ENCODE peak calls at places on chromosomes 7 and 10, in seven cellular contexts. Z is neural progenitor cell, U is GM06990, S is breast epithelium, H is Peyer's patch, M is heart left ventricle, A is foreskin keratinocyte. X is an unnamed sample.

GRCh38 chr7:108004220-108005142 is 1.5 kb upstream of the LAMB1 start:
- DNase-seq in Z (peak), U (no peak), S (no peak), H (no peak), M (no peak), A (no peak), X (peak)

GRCh38 chr10:12264204-12264908 is 68.4 kb downstream of the CDC123 start:
- DNase-seq in Z (peak), U (peak), S (peak), H (peak), M (peak), A (peak), X (peak)

GRCh38 chr7:44348300-44348699 is 22.9 kb upstream of the CAMK2B start:
- DNase-seq in Z (peak), U (no peak), S (no peak), H (no peak), M (no peak), A (no peak), X (no peak)

GRCh38 chr10:14062528-14063260 is 268.0 kb downstream of the FRMD4A start:
- DNase-seq in Z (no peak), U (no peak), S (no peak), H (no peak), M (no peak), A (no peak), X (no peak)

GRCh38 chr10:125164421-125164820 is 4.1 kb upstream of the CTBP2 start:
- DNase-seq in Z (peak), U (no peak), S (no peak), H (no peak), M (no peak), A (no peak), X (no peak)

GRCh38 chr10:123380491-123381085 is 226.4 kb downstream of the BUB3 start:
- DNase-seq in Z (peak), U (no peak), S (no peak), H (no peak), M (no peak), A (no peak), X (no peak)

GRCh38 chr10:128062837-128063563 is 63.2 kb downstream of the MKI67 start:
- DNase-seq in Z (no peak), U (peak), S (no peak), H (peak), M (no peak), A (no peak), X (no peak)

GRCh38 chr7:83921798-83922607 is 272.6 kb downstream of the SEMA3A start:
- DNase-seq in Z (no peak), U (no peak), S (no peak), H (no peak), M (no peak), A (no peak), X (no peak)

GRCh38 chr7:117401293-117402002 is 25.8 kb downstream of the ASZ1 start:
- DNase-seq in Z (peak), U (no peak), S (no peak), H (no peak), M (no peak), A (no peak), X (no peak)

GRCh38 chr7:96055717-96056116 is 266.2 kb downstream of the SLC25A13 start:
- DNase-seq in Z (no peak), U (no peak), S (no peak), H (no peak), M (no peak), A (no peak), X (no peak)

GRCh38 chr10:48523820-48524758 is 80.8 kb downstream of the ARHGAP22 start:
- DNase-seq in Z (peak), U (no peak), S (no peak), H (no peak), M (no peak), A (no peak), X (peak)

GRCh38 chr7:76294344-76295024 is 8.0 kb upstream of the HSPB1 start:
- DNase-seq in Z (peak), U (peak), S (peak), H (peak), M (peak), A (peak), X (no peak)

GRCh38 chr7:3495530-3495929 is 194.5 kb downstream of the SDK1 start:
- DNase-seq in Z (no peak), U (no peak), S (no peak), H (no peak), M (peak), A (no peak), X (no peak)

GRCh38 chr10:129941199-129942018 is 22.7 kb downstream of the EBF3 start:
- DNase-seq in Z (no peak), U (no peak), S (peak), H (no peak), M (no peak), A (no peak), X (no peak)

GRCh38 chr10:3941676-3942075 is 156.7 kb upstream of the KLF6 start:
- DNase-seq in Z (no peak), U (no peak), S (no peak), H (no peak), M (no peak), A (no peak), X (no peak)

GRCh38 chr10:124745678-124746077 is 1.5 kb upstream of the FAM53B start:
- DNase-seq in Z (peak), U (no peak), S (no peak), H (no peak), M (no peak), A (peak), X (no peak)

GRCh38 chr7:39527951-39528350 is 38.3 kb upstream of the YAE1 start:
- DNase-seq in Z (no peak), U (no peak), S (no peak), H (no peak), M (no peak), A (no peak), X (no peak)

GRCh38 chr10:37975407-37975991 is 948 bp downstream of the ZNF25 start:
- DNase-seq in Z (no peak), U (peak), S (no peak), H (no peak), M (no peak), A (peak), X (no peak)

GRCh38 chr7:41538810-41539724 is 163.8 kb downstream of the INHBA start:
- DNase-seq in Z (no peak), U (no peak), S (no peak), H (no peak), M (no peak), A (no peak), X (no peak)

GRCh38 chr10:94205370-94205930 is 157.3 kb downstream of the NOC3L start:
- DNase-seq in Z (no peak), U (no peak), S (no peak), H (no peak), M (no peak), A (no peak), X (no peak)

GRCh38 chr10:34290412-34291082 is 524.5 kb downstream of the PARD3 start:
- DNase-seq in Z (no peak), U (no peak), S (no peak), H (no peak), M (peak), A (no peak), X (no peak)

GRCh38 chr7:149615690-149616270 is 118.2 kb upstream of the ZNF746 start:
- DNase-seq in Z (peak), U (no peak), S (no peak), H (no peak), M (peak), A (no peak), X (no peak)

GRCh38 chr10:117254774-117255735 is 14.1 kb downstream of the SLC18A2 start:
- DNase-seq in Z (no peak), U (no peak), S (no peak), H (no peak), M (no peak), A (no peak), X (no peak)

GRCh38 chr7:128890306-128891109 is 20.0 kb downstream of the KCP start:
- DNase-seq in Z (peak), U (no peak), S (no peak), H (no peak), M (peak), A (no peak), X (no peak)

GRCh38 chr7:2540641-2541051 is 14.7 kb downstream of the BRAT1 start:
- DNase-seq in Z (no peak), U (no peak), S (no peak), H (peak), M (no peak), A (no peak), X (no peak)

GRCh38 chr7:36474283-36475010 is 84.8 kb downstream of the ANLN start:
- DNase-seq in Z (no peak), U (no peak), S (no peak), H (no peak), M (no peak), A (peak), X (no peak)

GRCh38 chr7:36475371-36475770 is 85.7 kb downstream of the ANLN start:
- DNase-seq in Z (no peak), U (no peak), S (no peak), H (no peak), M (no peak), A (no peak), X (no peak)

GRCh38 chr7:36475011-36475342 is 85.3 kb downstream of the ANLN start:
- DNase-seq in Z (no peak), U (no peak), S (no peak), H (no peak), M (no peak), A (no peak), X (no peak)

GRCh38 chr7:36472141-36472729 is 82.6 kb downstream of the ANLN start:
- DNase-seq in Z (no peak), U (no peak), S (no peak), H (no peak), M (no peak), A (no peak), X (no peak)

DNA sequence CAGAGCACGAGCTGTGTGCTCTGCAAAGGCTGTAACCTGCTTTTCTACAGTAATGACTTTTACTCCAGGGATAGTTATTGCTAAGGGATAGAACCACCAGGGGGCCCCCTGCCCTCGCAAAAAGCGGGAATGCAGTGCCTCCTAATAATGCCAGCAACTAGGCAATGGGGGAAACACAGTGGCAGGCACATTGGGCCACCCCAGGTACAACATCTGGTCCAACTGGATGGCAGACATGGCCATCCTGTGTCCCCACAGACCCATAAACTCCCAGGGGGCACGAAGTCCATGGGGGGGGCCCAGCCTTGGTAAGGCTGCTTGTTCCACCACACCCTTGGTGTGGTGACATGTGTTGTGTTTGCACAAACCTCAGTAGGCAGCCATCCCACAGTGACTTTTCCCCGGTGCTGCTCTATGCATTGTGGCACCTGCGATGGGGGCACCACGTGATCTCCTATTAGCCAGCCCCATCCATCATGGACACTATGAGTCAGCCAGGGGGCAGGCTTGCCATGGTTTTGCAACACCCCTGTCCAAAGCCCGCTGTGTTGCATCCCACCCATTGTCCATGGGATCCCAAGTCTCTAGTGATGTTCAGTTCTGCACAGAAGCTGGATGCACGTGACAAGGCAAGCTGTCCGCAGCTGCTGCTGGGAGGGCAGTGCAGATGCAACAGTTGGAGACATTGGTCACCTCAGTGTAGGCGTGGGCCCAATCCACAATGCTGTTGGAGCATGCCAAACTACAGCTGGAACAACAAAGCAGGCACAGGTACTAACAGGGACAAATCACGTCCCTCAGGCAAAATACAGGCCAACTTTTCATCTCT is 84.0 kb downstream of the ANLN start:
- DNase-seq in Z (peak), U (no peak), S (no peak), H (no peak), M (no peak), A (peak), X (peak)
- TF ChIP-seq CTCF in Z (peak), U (peak), S (no peak), H (peak), M (peak), A (peak), X (peak)

GRCh38 chr7:369981-370621 is 80.1 kb downstream of the FOXL3 start:
- DNase-seq in Z (no peak), U (no peak), S (peak), H (no peak), M (peak), A (no peak), X (no peak)
- TF ChIP-seq CTCF in Z (peak), U (no peak), S (peak), H (peak), M (no peak), A (peak), X (peak)

GRCh38 chr10:78523453-78523852 is 489.8 kb downstream of the RPS24 start:
- DNase-seq in Z (no peak), U (no peak), S (no peak), H (no peak), M (no peak), A (no peak), X (no peak)

GRCh38 chr10:78518224-78518623 is 484.6 kb downstream of the RPS24 start:
- DNase-seq in Z (no peak), U (no peak), S (no peak), H (no peak), M (no peak), A (no peak), X (peak)

GRCh38 chr10:78524941-78525340 is 491.3 kb downstream of the RPS24 start:
- DNase-seq in Z (no peak), U (no peak), S (no peak), H (no peak), M (no peak), A (no peak), X (no peak)

GRCh38 chr10:78524342-78524741 is 490.7 kb downstream of the RPS24 start:
- DNase-seq in Z (no peak), U (no peak), S (no peak), H (no peak), M (no peak), A (no peak), X (no peak)

GRCh38 chr10:78520737-78521430 is 487.2 kb downstream of the RPS24 start:
- DNase-seq in Z (peak), U (no peak), S (no peak), H (no peak), M (no peak), A (peak), X (no peak)
- TF ChIP-seq CTCF in Z (peak), U (no peak), S (no peak), H (no peak), M (no peak), A (peak), X (peak)

GRCh38 chr10:103980246-103980906 is 13.4 kb downstream of the SLK start:
- DNase-seq in Z (no peak), U (no peak), S (no peak), H (no peak), M (no peak), A (no peak), X (no peak)

GRCh38 chr10:103983367-103983911 is 16.5 kb downstream of the SLK start:
- DNase-seq in Z (no peak), U (peak), S (no peak), H (no peak), M (no peak), A (no peak), X (no peak)

GRCh38 chr10:103979530-103979929 is 12.6 kb downstream of the SLK start:
- DNase-seq in Z (no peak), U (no peak), S (no peak), H (no peak), M (no peak), A (no peak), X (no peak)

GRCh38 chr10:103985726-103986125 is 18.8 kb downstream of the SLK start:
- DNase-seq in Z (no peak), U (no peak), S (no peak), H (no peak), M (no peak), A (no peak), X (no peak)

DNA sequence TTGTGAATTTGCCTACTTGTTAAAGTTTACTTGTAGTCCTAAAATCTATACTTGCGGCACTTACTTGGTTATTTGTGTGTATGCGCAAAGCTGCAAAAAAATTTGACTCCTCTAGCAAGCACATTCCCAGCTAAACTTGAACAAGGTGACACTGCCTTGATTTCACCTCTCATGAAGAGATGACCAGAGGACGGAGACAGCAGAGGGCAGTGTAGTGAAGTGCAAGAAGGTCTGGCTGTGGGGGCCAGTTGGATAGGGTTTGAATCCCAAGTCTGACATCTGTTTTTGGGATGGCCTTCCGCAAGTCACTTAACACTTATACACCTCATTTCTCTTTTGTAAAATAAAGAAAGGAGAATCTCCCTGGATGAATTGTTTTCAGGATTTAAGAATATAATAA is 15.7 kb downstream of the SLK start:
- DNase-seq in Z (peak), U (no peak), S (no peak), H (no peak), M (no peak), A (no peak), X (no peak)
- TF ChIP-seq CTCF in Z (peak), U (peak), S (no peak), H (peak), M (peak), A (peak), X (peak)

GRCh38 chr7:82816272-82816671 is 346.4 kb downstream of the PCLO start:
- DNase-seq in Z (no peak), U (no peak), S (no peak), H (no peak), M (no peak), A (no peak), X (no peak)

GRCh38 chr7:82805527-82805960 is 357.1 kb downstream of the PCLO start:
- DNase-seq in Z (peak), U (no peak), S (no peak), H (no peak), M (no peak), A (peak), X (no peak)

GRCh38 chr7:82808633-82809032 is 354.1 kb downstream of the PCLO start:
- DNase-seq in Z (no peak), U (no peak), S (no peak), H (no peak), M (no peak), A (no peak), X (no peak)

GRCh38 chr7:82810558-82811259 is 352.0 kb downstream of the PCLO start:
- DNase-seq in Z (peak), U (no peak), S (no peak), H (no peak), M (no peak), A (no peak), X (no peak)
- TF ChIP-seq CTCF in Z (peak), U (peak), S (peak), H (peak), M (peak), A (peak), X (peak)

GRCh38 chr7:27914409-27914808 is 174.4 kb downstream of the TAX1BP1 start:
- DNase-seq in Z (no peak), U (no peak), S (no peak), H (no peak), M (no peak), A (no peak), X (no peak)

GRCh38 chr7:27916372-27916771 is 176.4 kb downstream of the TAX1BP1 start:
- DNase-seq in Z (no peak), U (no peak), S (no peak), H (no peak), M (no peak), A (peak), X (no peak)

GRCh38 chr7:27910341-27910740 is 170.4 kb downstream of the TAX1BP1 start:
- DNase-seq in Z (peak), U (no peak), S (no peak), H (no peak), M (no peak), A (no peak), X (no peak)

GRCh38 chr7:27911920-27912319 is 172.0 kb downstream of the TAX1BP1 start:
- DNase-seq in Z (no peak), U (no peak), S (no peak), H (no peak), M (no peak), A (no peak), X (no peak)

DNA sequence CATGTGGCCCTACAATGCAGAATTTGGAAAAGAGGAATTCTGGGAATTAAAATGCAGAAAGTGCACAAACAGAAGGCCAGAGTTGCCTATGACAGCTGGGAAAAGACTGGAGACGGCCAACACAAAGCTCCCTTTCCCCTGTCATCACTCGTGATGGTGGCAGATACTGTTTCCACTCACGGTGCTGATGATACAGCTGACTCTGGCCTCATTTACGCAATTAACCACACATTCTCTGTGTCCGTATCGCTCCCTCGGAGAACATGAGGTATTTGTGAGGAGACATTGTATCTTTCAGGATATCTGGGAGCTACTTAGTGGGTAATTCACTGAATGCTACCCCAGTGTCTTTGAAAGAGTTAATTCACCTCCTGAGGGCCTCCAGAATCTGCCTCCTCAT is 172.8 kb downstream of the TAX1BP1 start:
- DNase-seq in Z (no peak), U (no peak), S (no peak), H (no peak), M (no peak), A (no peak), X (no peak)
- TF ChIP-seq CTCF in Z (no peak), U (no peak), S (no peak), H (no peak), M (no peak), A (no peak), X (no peak)

GRCh38 chr10:73865107-73865458 is 9.3 kb downstream of the CAMK2G start:
- DNase-seq in Z (no peak), U (no peak), S (no peak), H (no peak), M (no peak), A (no peak), X (no peak)
- TF ChIP-seq CTCF in Z (no peak), U (no peak), S (no peak), H (no peak), M (no peak), A (no peak), X (no peak)

DNA sequence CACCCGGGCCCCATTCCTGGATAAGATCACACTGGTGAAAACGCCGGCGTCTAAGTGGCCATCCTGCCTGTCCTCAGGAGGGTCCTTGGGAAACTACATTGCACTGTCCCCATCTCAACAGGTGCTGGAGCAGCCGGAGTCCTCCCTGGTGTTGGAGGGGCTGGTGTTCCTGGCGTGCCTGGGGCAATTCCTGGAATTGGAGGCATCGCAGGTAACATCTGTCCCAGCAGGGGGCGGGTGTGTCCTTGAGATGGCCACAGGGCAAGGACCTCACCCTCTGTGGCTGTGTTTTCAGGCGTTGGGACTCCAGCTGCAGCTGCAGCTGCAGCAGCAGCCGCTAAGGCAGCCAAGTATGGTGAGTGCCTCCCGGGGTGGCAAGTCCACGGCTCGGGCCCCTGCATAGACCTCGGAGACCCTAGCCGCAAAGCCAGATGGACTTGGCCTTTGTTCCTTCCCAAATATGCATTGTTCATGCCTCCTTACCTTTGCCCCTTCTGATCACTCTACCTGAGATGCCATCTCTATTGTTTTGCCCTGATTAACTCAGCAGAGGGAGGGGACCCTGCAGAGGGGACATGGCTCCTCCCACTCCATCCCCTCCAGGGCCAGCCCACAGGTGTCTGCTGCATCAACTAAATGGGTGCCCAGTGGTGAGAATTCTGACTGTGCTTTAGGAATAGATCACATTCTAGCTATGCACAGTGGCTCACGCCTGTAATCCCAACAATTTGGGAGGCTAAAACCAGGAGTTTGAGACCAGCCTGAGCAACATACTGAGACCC is 23.8 kb downstream of the ELN start:
- DNase-seq in Z (peak), U (no peak), S (no peak), H (no peak), M (no peak), A (no peak), X (peak)
- TF ChIP-seq CTCF in Z (peak), U (peak), S (no peak), H (peak), M (no peak), A (peak), X (peak)

X was measured in progenitor cell of endocrine pancreas.